ENCODE peak calls at places on chromosome X, in four cellular contexts. K, L, G and M are unnamed samples.

GRCh38 chrX:43510194-43510593 is 145.9 kb upstream of the MAOA start:
- DNase-seq in G (no peak), K (no peak), L (no peak), M (no peak)

GRCh38 chrX:97416461-97416860 is 532.8 kb downstream of the RPA4 start:
- DNase-seq in L (no peak), G (no peak), K (no peak), M (no peak)

GRCh38 chrX:64394874-64395567 is at the start of gene MTMR8:
- DNase-seq in G (peak; percentile 68), K (peak; percentile 33), L (peak; percentile 84), M (peak; percentile 56)

GRCh38 chrX:39815621-39816020 is 282.1 kb downstream of the BCOR start:
- DNase-seq in G (no peak), K (no peak), L (no peak), M (no peak)

GRCh38 chrX:116490091-116490490 is 27.3 kb upstream of the CT83 start:
- DNase-seq in K (peak; percentile 2), G (no peak), L (no peak), M (no peak)

GRCh38 chrX:48531359-48531954 is 8.1 kb upstream of the TBC1D25 start:
- DNase-seq in L (no peak), G (peak; percentile 64), K (peak; percentile 79), M (no peak)

GRCh38 chrX:20373063-20373462 is 106.4 kb upstream of the RPS6KA3 start:
- DNase-seq in L (no peak), K (no peak), G (no peak), M (no peak)

GRCh38 chrX:110871839-110872238 is 76.2 kb upstream of the CHRDL1 start:
- DNase-seq in K (no peak), G (no peak), L (no peak), M (no peak)

GRCh38 chrX:118025193-118025592 is 91.4 kb downstream of the KLHL13 start:
- DNase-seq in K (peak; percentile 40), G (no peak), L (no peak), M (no peak)

GRCh38 chrX:136200466-136200865 is 50.7 kb downstream of the MAP7D3 start:
- DNase-seq in K (peak; percentile 59), L (no peak), G (no peak), M (no peak)

GRCh38 chrX:134600714-134601113 is 57.6 kb downstream of the PLAC1 start:
- DNase-seq in L (no peak), G (no peak), K (peak; percentile 69), M (no peak)

GRCh38 chrX:39456894-39457600 is 640.7 kb downstream of the BCOR start:
- DNase-seq in K (no peak), L (no peak), G (no peak), M (no peak)

GRCh38 chrX:47802589-47802988 is 34.1 kb upstream of the ZNF81 start:
- DNase-seq in L (no peak), K (peak; percentile 9), G (no peak), M (no peak)

GRCh38 chrX:49838374-49838773 is 9.3 kb downstream of the PAGE4 start:
- DNase-seq in L (no peak), G (no peak), K (peak; percentile 20), M (no peak)

GRCh38 chrX:30283456-30284200 is 25.6 kb downstream of the NR0B1 start:
- DNase-seq in L (no peak), G (no peak), K (peak; percentile 91), M (no peak)

GRCh38 chrX:45596190-45596808 is 395.6 kb upstream of the DIPK2B start:
- DNase-seq in L (no peak), G (no peak), K (peak; percentile 39), M (no peak)

GRCh38 chrX:40120838-40121580 is 23.3 kb upstream of the BCOR start:
- DNase-seq in K (no peak), L (no peak), G (no peak), M (no peak)

GRCh38 chrX:3963980-3964379 is 250.5 kb upstream of the PRKX start:
- DNase-seq in L (no peak), G (no peak), K (no peak), M (no peak)

GRCh38 chrX:140141444-140142029 is 176.2 kb upstream of the CXorf66 start:
- DNase-seq in L (no peak), K (peak; percentile 28), G (no peak), M (peak; percentile 46)

GRCh38 chrX:52923781-52924241 is 26.7 kb downstream of the FAM156B start:
- DNase-seq in K (peak; percentile 56), G (peak; percentile 50), L (no peak), M (no peak)

GRCh38 chrX:17521871-17522693 is 147.1 kb downstream of the NHS start:
- DNase-seq in G (no peak), K (peak; percentile 51), L (no peak), M (no peak)

GRCh38 chrX:135463937-135464336 is 42.2 kb downstream of the SMIM10L2A start:
- DNase-seq in L (no peak), K (peak; percentile 1), G (no peak), M (no peak)

GRCh38 chrX:68934922-68935321 is 106.1 kb downstream of the EFNB1 start:
- DNase-seq in K (no peak), L (no peak), G (no peak), M (no peak)

DNA sequence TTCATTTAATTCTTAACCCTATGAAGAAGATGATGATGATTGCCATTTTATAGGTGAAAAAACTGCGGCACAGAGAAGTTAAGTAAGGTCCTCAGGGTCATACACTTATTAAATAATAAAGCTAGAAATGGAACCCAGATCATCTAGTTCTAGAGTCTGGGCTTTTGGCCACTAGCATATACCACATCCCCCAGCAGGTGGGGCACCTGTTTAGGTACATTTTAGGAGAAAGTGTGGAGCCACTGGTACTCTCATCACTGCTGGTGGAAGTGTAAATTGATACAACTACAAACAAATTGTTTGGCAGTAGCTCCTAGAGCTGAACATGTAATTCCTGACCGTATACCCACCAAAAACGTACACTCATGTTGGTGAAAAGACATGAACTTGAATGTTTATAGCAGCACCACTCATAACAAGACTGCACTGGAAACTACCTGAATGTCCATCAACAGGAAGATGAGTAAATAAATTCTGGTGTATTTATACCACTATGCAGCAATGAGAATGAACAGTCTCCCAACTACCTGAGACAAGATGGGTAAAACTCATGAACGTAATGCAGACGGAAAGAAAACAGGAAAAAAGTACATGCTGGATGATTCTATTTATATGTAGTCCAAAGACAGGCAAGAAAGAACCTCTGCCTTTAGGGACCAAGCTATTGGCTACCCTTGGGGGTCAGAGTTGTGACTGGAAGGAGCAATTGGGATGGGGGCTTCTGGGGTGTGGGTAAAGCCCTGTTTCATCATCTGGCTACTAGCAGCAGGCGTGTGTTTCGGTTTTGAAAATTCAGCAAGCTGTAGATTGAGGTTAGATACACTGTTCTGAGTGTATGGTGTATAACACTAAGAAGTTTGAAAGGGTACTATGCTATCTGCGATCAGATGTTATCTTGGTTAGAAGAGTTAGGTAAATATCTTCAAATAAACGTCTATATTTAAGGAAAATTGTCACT is 72.3 kb upstream of the ADGRG2 start:
- DNase-seq in G (no peak), K (no peak), L (no peak), M (no peak)
- TF ChIP-seq CTCF in G (no peak), K (no peak), L (no peak), M (no peak)

GRCh38 chrX:131763674-131764073 is 219.8 kb downstream of the OR13H1 start:
- DNase-seq in L (no peak), K (no peak), G (peak; percentile 81), M (no peak)
- TF ChIP-seq CTCF in L (no peak), K (no peak), G (peak; percentile 65), M (no peak)

DNA sequence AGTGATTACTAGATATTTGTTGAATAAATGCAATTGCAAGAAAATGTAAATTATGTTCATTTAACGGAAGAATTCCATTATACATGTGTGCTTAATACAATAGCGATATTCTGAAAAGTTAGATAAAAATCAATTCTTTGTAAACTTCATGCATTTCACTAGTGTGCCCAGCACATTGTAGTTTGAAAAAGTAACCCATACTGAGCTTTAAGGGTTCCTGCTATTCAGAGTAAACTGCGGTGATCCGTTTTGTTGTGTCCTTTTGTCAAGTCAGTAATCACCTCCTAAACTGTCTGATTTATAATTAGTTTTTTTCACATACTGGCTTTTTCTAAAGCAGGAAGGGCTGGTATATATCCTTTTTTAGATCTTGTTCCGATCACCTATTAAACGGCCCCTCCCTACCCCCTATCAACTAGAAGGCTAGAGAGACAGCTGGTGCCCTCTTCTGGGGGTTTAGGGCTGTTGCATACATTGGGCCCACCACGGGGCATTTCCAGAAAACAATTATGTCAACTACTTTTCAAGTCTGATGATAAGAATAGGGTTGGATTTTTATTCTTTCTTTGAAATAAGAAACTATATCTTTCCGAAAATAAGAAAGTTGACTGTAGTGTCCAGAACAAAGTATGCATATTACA is 7.0 kb upstream of the BMP15 start:
- DNase-seq in K (peak; percentile 32), L (no peak), G (no peak), M (peak; percentile 24)
- TF ChIP-seq CTCF in K (peak; percentile 64), L (peak; percentile 62), G (peak; percentile 70), M (peak; percentile 68)

GRCh38 chrX:131778269-131779218 is 234.7 kb downstream of the OR13H1 start:
- DNase-seq in L (no peak), K (no peak), G (peak; percentile 74), M (no peak)
- TF ChIP-seq CTCF in L (no peak), K (no peak), G (peak; percentile 66), M (no peak)

GRCh38 chrX:56462389-56462788 is 101.0 kb upstream of the UBQLN2 start:
- DNase-seq in L (no peak), K (peak; percentile 0), G (no peak), M (no peak)
- TF ChIP-seq CTCF in L (no peak), K (no peak), G (peak; percentile 28), M (no peak)

DNA sequence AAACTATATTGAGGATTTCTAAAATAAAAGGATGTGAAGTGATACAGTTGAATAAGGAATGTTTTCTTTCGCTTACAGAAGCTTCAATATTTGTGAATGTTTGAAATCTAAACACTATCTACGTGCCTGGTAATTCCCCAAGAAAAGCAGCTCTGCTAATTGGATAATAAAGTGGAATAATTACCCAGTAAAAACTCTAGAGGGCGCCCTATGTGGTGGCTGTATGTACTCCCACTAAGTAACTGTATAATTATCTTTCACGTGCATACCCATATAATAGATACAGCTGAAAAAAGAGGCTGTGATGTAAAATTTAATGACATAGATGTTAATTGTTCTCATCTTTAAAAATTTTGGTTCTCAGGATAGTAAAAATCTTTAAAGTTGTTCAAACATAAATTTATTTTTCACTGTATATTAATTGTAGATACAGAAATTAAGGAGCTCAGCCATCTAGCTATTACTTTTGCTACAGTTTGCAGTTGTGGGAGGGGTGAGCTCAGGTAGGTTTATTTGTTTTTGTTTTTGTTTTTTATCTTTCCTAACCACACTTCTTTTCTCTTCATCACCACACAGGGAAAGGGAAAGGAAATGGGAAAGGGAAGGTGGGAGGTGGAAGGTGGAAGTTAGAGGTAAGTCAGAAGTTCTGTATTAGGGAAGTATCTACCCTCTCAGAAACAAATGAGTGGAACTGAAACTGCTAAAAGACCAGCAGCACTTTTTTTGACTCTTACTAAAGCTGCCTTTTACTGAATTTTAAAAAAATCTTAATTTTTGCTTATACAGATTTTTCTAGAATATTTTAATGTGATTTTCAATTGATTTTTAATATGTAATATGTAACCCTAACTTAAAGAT is 151.7 kb upstream of the RPS6KA6 start:
- DNase-seq in L (no peak), G (no peak), K (peak; percentile 40), M (no peak)
- TF ChIP-seq CTCF in L (peak; percentile 59), G (peak; percentile 71), K (peak; percentile 56), M (peak; percentile 53)

GRCh38 chrX:15127010-15127409 is 142.9 kb downstream of the ASB9 start:
- DNase-seq in G (no peak), K (no peak), L (no peak), M (no peak)
- TF ChIP-seq CTCF in G (no peak), K (no peak), L (no peak), M (peak; percentile 13)

DNA sequence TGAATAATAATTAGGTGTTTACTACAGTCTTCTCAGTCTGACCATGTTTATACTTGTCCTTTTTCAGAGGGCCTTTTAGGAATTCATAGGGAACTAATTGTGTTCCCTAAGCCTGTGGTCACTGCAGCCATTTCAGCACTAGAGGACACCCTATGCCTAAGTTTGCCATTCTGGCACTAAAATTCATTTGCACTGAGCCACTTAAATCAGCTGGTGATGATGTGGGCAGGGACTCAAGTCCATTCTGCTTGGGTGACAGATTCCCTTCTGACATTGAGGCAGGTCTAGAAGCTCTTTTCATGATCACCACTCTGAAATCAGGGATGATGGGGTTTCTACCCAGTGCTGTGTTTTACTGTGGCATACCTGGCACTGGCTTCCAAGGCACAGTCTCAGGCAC is 1178.9 kb upstream of the DIAPH2 start:
- DNase-seq in G (no peak), K (no peak), L (no peak), M (no peak)
- TF ChIP-seq CTCF in G (no peak), K (no peak), L (no peak), M (peak; percentile 56)